ENCODE peak calls at places on chromosome 9, in seven cellular contexts. A is upper lobe of right lung, N is AG04449, Q is choroid plexus epithelial cell, E is A549, C is spleen, G is psoas muscle. U is an unnamed sample.

GRCh38 chr9:128553695-128554094 is 1.3 kb downstream of the SPTAN1 start:
- DNase-seq in G (no peak), A (no peak), Q (peak; percentile 88), N (no peak), E (peak; percentile 66), C (no peak), U (peak; percentile 86)

GRCh38 chr9:15229475-15229874 is 77.5 kb downstream of the TTC39B start:
- DNase-seq in A (no peak), N (no peak), Q (no peak), C (no peak), E (no peak), G (no peak), U (no peak)

GRCh38 chr9:28120241-28121025 is 547.2 kb upstream of the C9orf72 start:
- DNase-seq in A (no peak), E (no peak), Q (peak; percentile 6), N (no peak), C (no peak), G (no peak), U (no peak)

GRCh38 chr9:70049236-70049635 is 5.6 kb downstream of the MAMDC2 start:
- DNase-seq in A (no peak), C (no peak), E (no peak), N (no peak), G (peak; percentile 49), Q (peak; percentile 84), U (peak; percentile 65)

GRCh38 chr9:21686738-21687137 is 115.7 kb upstream of the MTAP start:
- DNase-seq in C (no peak), Q (no peak), E (no peak), G (no peak), N (no peak), A (no peak), U (no peak)

GRCh38 chr9:30075451-30076199 is 2308.8 kb upstream of the ACO1 start:
- DNase-seq in Q (no peak), A (no peak), E (peak; percentile 21), C (no peak), G (no peak), N (no peak), U (no peak)

GRCh38 chr9:80881946-80882345 is 807.4 kb downstream of the TLE1 start:
- DNase-seq in G (no peak), C (no peak), E (no peak), N (no peak), A (no peak), Q (no peak), U (no peak)

GRCh38 chr9:78030553-78031270 is 899 bp downstream of the GNAQ start:
- DNase-seq in A (peak; percentile 86), N (no peak), G (peak; percentile 67), C (peak; percentile 89), E (peak; percentile 52), Q (peak; percentile 49), U (peak; percentile 36)

GRCh38 chr9:76619645-76620044 is 144.6 kb upstream of the PCA3 start:
- DNase-seq in N (no peak), E (no peak), C (no peak), Q (peak; percentile 82), G (no peak), A (no peak), U (peak; percentile 74)

GRCh38 chr9:122179690-122180074 is 20.0 kb downstream of the MORN5 start:
- DNase-seq in C (no peak), Q (no peak), N (no peak), G (no peak), E (no peak), A (no peak), U (peak; percentile 53)

GRCh38 chr9:89037325-89037724 is 46.1 kb downstream of the S1PR3 start:
- DNase-seq in Q (no peak), N (no peak), A (no peak), C (no peak), E (no peak), G (no peak), U (no peak)

GRCh38 chr9:100066539-100066938 is 32.3 kb downstream of the ERP44 start:
- DNase-seq in G (no peak), N (no peak), C (no peak), A (no peak), Q (peak; percentile 70), E (no peak), U (peak; percentile 11)

GRCh38 chr9:137167752-137168574 is 1.9 kb downstream of the LRRC26 start:
- DNase-seq in C (no peak), Q (no peak), E (peak; percentile 77), N (no peak), A (no peak), G (no peak), U (no peak)

GRCh38 chr9:71743217-71743705 is 25.1 kb downstream of the CEMIP2 start:
- DNase-seq in C (no peak), N (no peak), E (no peak), Q (peak; percentile 91), A (no peak), G (no peak), U (no peak)

GRCh38 chr9:133968966-133969617 is 23.0 kb downstream of the VAV2 start:
- DNase-seq in C (peak; percentile 67), G (no peak), A (no peak), N (no peak), E (no peak), Q (no peak), U (no peak)

GRCh38 chr9:20297646-20298084 is 324.6 kb downstream of the MLLT3 start:
- DNase-seq in N (peak; percentile 42), C (no peak), Q (peak; percentile 75), E (peak; percentile 6), A (no peak), G (no peak), U (peak; percentile 38)

GRCh38 chr9:36950389-36950788 is 83.7 kb downstream of the PAX5 start:
- DNase-seq in A (peak; percentile 16), C (no peak), N (no peak), Q (no peak), G (no peak), E (no peak), U (no peak)

GRCh38 chr9:5393497-5393896 is 44.2 kb downstream of the PLGRKT start:
- DNase-seq in A (no peak), C (no peak), N (no peak), G (no peak), Q (no peak), E (no peak), U (no peak)

GRCh38 chr9:15509931-15510788 is 610 bp downstream of the PSIP1 start:
- DNase-seq in N (no peak), Q (peak; percentile 13), E (peak; percentile 20), A (peak; percentile 70), G (peak; percentile 32), C (peak; percentile 91), U (peak; percentile 5)

GRCh38 chr9:18122156-18122555 is 351.8 kb upstream of the ADAMTSL1 start:
- DNase-seq in A (no peak), G (no peak), N (no peak), C (no peak), Q (peak; percentile 34), E (no peak), U (peak; percentile 10)

GRCh38 chr9:128082173-128082572 is 14.1 kb downstream of the SLC25A25 start:
- DNase-seq in C (no peak), Q (peak; percentile 18), A (no peak), G (no peak), E (no peak), N (no peak), U (no peak)

GRCh38 chr9:82679488-82679887 is 383.5 kb downstream of the RASEF start:
- DNase-seq in A (no peak), G (no peak), Q (no peak), C (no peak), N (no peak), E (no peak), U (no peak)

GRCh38 chr9:133044125-133044524 is 13.3 kb downstream of the GTF3C5 start:
- DNase-seq in A (no peak), G (no peak), C (no peak), Q (no peak), E (no peak), N (no peak), U (no peak)

GRCh38 chr9:15278839-15279238 is 28.2 kb downstream of the TTC39B start:
- DNase-seq in E (no peak), Q (no peak), N (no peak), G (no peak), C (no peak), A (no peak), U (no peak)

GRCh38 chr9:123421211-123421585 is 65.2 kb downstream of the CRB2 start:
- DNase-seq in A (peak; percentile 48), E (no peak), C (peak; percentile 30), G (no peak), Q (no peak), N (no peak), U (no peak)

DNA sequence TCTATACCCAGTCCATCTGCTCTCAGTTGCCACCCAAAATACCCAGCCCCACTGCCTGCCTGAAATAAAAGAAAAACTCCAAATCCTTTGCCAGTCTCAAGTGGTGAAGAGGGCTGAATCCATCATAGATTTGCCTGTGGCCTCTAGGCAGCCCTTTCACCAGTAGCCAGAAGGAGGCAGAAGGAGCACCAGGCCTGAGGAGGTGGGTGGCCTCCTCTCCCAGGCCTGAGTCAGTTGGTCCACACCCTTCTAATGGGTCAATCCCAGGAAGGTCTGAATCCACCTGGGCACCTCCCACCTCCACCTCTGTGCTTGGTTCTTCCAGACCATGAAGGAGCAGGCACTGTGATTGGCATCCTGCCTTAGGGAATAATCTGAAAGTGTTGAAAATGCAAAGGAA is 97.0 kb downstream of the DAPK1 start:
- DNase-seq in E (no peak), G (no peak), Q (no peak), A (no peak), C (no peak), N (no peak), U (no peak)
- TF ChIP-seq CTCF in E (no peak), G (no peak), Q (peak; percentile 10), A (no peak), C (no peak), N (no peak), U (no peak)

GRCh38 chr9:98304381-98304780 is 48.9 kb upstream of the TBC1D2 start:
- DNase-seq in G (no peak), C (no peak), N (no peak), A (peak; percentile 40), Q (no peak), E (no peak), U (no peak)
- H3K4me3 ChIP-seq in G (no peak overlapping the region), C (no peak overlapping the region), N (no peak overlapping the region), A (no peak overlapping the region), Q (no peak overlapping the region), E (no peak overlapping the region), U (no peak overlapping the region)

GRCh38 chr9:84442712-84443111 is 102.2 kb upstream of the SLC28A3 start:
- DNase-seq in C (no peak), E (no peak), A (no peak), G (no peak), N (no peak), Q (no peak), U (no peak)
- TF ChIP-seq CTCF in C (no peak), E (no peak), A (no peak), G (no peak), N (no peak), Q (no peak), U (no peak)

GRCh38 chr9:120712539-120713031 is 1.7 kb downstream of the MEGF9 start:
- DNase-seq in C (no peak), N (no peak), G (no peak), E (peak; percentile 41), Q (no peak), A (no peak), U (no peak)
- H3K4me3 ChIP-seq in C (peak overlapping the region; percentile 85), N (peak overlapping the region; percentile 19), G (peak overlapping the region; percentile 83), E (peak overlapping the region; percentile 86), Q (peak overlapping the region; percentile 79), A (peak overlapping the region; percentile 62), U (peak overlapping the region; percentile 69)